ENCODE peak calls at places on chromosomes 7 and 10, in five cellular contexts. V is tibial nerve, R is H7, N is esophagus squamous epithelium, L is neuronal stem cell. F is an unnamed sample.

GRCh38 chr7:20005081-20005480 is 212.1 kb downstream of the MACC1 start:
- DNase-seq in L (no peak), V (no peak), N (no peak), R (no peak), F (no peak)

GRCh38 chr7:26664735-26665420 is 199.5 kb downstream of the SKAP2 start:
- DNase-seq in N (no peak), R (no peak), L (no peak), V (no peak), F (no peak)

GRCh38 chr10:95906675-95907453 is 911 bp upstream of the CC2D2B start:
- DNase-seq in V (peak), L (peak), R (peak), N (no peak), F (no peak)

GRCh38 chr10:110163192-110163773 is 44.1 kb upstream of the MXI1 start:
- DNase-seq in V (no peak), R (no peak), L (no peak), N (no peak), F (no peak)

GRCh38 chr10:46523881-46524470 is 32.5 kb downstream of the GPRIN2 start:
- DNase-seq in V (no peak), R (no peak), N (no peak), L (no peak), F (no peak)

GRCh38 chr10:109956454-109957091 is 33.3 kb upstream of the XPNPEP1 start:
- DNase-seq in L (no peak), V (no peak), N (no peak), R (peak), F (no peak)

GRCh38 chr7:47186316-47186715 is 395.6 kb downstream of the TNS3 start:
- DNase-seq in R (no peak), L (no peak), V (no peak), N (no peak), F (no peak)

GRCh38 chr7:29044529-29044928 is 86.4 kb upstream of the TRIL start:
- DNase-seq in N (no peak), R (no peak), L (no peak), V (no peak), F (no peak)

GRCh38 chr10:55668326-55668922 is 692.6 kb downstream of the ZWINT start:
- DNase-seq in L (no peak), V (no peak), R (no peak), N (no peak), F (no peak)

GRCh38 chr7:140042386-140042670 is 20.4 kb downstream of the PARP12 start:
- DNase-seq in R (no peak), L (no peak), V (no peak), N (no peak), F (no peak)

GRCh38 chr7:140044251-140044650 is 18.5 kb downstream of the PARP12 start:
- DNase-seq in N (no peak), L (no peak), V (no peak), R (no peak), F (no peak)

GRCh38 chr7:140039071-140039470 is 23.7 kb downstream of the PARP12 start:
- DNase-seq in N (no peak), V (no peak), L (no peak), R (no peak), F (no peak)

GRCh38 chr7:140039896-140040295 is 22.9 kb downstream of the PARP12 start:
- DNase-seq in V (no peak), L (no peak), R (no peak), N (no peak), F (no peak)

DNA sequence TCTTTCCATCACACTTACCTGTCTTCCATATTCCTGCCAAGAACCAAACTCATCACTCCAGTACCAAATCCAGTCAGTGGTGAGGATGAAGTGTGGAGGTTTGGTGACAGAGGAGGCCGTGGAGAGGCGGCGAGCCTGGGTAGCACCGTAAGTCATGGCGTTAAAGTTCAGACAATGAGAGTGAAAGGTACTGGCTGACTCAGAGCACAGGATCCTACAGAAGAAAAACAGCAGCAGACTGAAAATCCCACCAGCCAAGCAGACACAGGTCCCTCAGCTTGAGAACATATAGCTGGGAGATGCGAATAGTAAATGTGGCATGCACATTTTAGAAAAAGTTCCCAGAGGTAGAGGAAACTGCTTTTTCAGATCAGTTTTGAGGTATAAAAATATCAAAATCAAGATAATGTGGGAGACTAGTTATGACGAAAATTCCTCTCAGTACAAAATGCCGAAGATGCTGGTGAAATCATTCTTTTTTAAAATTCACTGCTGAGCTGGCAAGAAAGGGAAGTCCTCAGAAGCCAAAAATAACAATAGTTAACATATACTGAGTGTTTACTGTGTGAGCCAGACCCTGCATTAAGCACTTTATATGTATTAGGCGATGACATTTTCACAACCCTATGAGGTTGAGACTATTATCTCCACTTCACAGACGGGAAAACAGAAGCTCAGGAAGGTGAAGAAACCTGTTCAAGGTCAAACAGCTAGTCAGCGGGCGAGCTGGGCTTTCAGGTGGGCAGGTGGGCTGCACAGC is 20.9 kb downstream of the PARP12 start:
- DNase-seq in L (no peak), V (no peak), N (no peak), R (no peak), F (no peak)
- H3K4me3 ChIP-seq in L (no peak), V (no peak), N (no peak), R (no peak), F (no peak)

GRCh38 chr10:1608408-1609037 is 128.8 kb downstream of the ADARB2 start:
- DNase-seq in N (no peak), R (peak), V (no peak), L (peak), F (no peak)
- H3K4me3 ChIP-seq in N (no peak), R (peak), V (peak), L (no peak), F (no peak)

DNA sequence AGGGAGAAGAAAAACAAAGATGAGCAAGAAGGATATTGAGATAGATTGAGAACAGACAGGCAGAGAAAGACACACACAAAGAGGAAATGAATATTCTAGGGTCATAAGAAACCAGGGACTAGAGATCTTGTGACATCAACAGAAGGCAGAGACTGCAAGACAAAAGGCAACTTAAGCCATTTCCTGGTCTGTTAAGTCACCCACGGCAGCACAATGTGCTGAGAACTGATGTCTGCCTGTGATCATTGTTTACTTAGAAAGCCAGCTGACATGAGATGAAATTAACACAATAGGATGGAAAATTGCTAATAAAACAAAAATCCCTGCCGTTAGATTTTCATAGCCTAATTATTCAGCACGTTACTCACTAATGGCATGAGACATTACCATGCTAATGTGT is 191.2 kb upstream of the PODXL start:
- DNase-seq in L (no peak), V (no peak), R (no peak), N (no peak), F (no peak)
- H3K4me3 ChIP-seq in L (no peak), V (no peak), R (no peak), N (no peak), F (no peak)

GRCh38 chr10:132848951-132849545 is 63.1 kb upstream of the NKX6-2 start:
- DNase-seq in R (peak), V (no peak), N (no peak), L (no peak), F (no peak)

GRCh38 chr10:132848306-132848705 is 62.4 kb upstream of the NKX6-2 start:
- DNase-seq in L (no peak), N (no peak), V (no peak), R (peak), F (no peak)

GRCh38 chr10:132847416-132847777 is 61.5 kb upstream of the NKX6-2 start:
- DNase-seq in N (no peak), R (no peak), L (no peak), V (no peak), F (no peak)

GRCh38 chr10:132846631-132847415 is 60.9 kb upstream of the NKX6-2 start:
- DNase-seq in R (peak), N (no peak), L (no peak), V (no peak), F (no peak)

DNA sequence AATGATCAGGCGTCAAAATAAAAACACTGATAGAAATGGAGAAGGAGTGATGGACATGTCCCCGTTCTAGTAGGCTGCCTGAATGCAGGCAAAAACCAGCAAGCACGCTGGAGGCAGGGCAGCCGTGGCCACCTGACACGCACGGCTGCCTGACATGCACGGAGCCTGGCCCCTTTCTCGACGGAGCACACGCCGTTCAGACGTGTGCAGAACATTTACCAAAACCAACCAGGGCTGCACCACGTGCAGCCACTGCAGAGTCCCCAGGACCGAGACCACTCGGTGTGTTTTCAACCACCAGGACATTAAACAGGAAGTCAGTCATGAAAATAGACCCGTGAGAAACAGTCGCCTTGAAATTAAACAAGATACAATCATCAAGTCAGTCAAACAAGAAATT is 61.9 kb upstream of the NKX6-2 start:
- DNase-seq in N (no peak), L (no peak), V (no peak), R (peak), F (no peak)
- H3K4me3 ChIP-seq in N (peak), L (no peak), V (no peak), R (no peak), F (no peak)

DNA sequence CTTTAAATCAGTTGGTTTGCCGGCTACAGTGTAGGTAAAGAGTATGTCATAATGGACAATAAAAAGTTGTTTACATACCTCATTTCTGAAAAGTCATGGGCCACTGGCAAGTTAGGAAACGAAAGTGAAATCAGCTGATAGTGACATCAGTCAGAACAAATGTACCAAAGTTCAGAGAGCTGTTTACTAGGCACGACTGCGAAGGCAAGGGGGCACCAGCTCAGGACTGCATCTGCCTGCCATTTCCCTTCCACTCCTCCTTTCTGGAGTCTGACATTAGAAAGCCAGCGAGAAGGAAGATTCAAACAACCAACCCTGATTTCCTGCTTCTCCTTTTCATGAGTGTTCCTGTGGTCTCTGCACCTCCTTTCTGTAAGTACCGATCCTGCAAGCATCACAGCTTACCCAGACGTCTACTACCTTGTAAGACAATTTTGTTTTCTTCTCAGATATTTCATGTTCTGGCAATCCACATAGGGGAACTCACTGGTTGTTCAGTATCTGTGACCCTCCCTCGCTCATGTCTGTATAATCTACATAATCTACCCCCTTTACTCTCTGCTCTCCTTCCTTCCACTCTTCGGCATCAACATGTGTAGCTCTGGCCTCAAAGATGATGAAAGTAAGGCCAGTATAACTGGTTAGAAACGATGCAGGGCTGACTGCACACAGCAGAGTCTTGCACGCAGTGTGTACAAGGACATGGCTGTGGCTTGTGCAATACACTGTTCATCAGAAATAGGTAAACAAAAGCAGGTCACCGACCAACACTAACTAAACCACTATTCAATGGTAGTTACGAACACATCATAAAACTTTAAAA is at the start of gene TMEM140:
- DNase-seq in V (peak), R (no peak), L (no peak), N (no peak), F (peak)
- H3K4me3 ChIP-seq in V (peak), R (no peak), L (no peak), N (peak), F (peak)

GRCh38 chr10:623477-624311 is 65.8 kb downstream of the DIP2C start:
- DNase-seq in L (no peak), N (no peak), R (peak), V (no peak), F (no peak)

GRCh38 chr10:625335-625699 is 64.2 kb downstream of the DIP2C start:
- DNase-seq in L (no peak), N (no peak), R (no peak), V (no peak), F (no peak)

GRCh38 chr10:624312-624604 is 65.2 kb downstream of the DIP2C start:
- DNase-seq in V (no peak), R (peak), N (no peak), L (no peak), F (no peak)

GRCh38 chr10:625751-626711 is 63.4 kb downstream of the DIP2C start:
- DNase-seq in R (no peak), V (no peak), N (no peak), L (no peak), F (no peak)

GRCh38 chr10:624605-625334 is 64.7 kb downstream of the DIP2C start:
- DNase-seq in R (peak), V (peak), L (no peak), N (no peak), F (no peak)
- H3K4me3 ChIP-seq in R (no peak), V (peak), L (peak), N (peak), F (no peak)

GRCh38 chr7:151807876-151808275 is 69.0 kb downstream of the PRKAG2 start:
- DNase-seq in R (no peak), V (no peak), L (no peak), N (no peak), F (no peak)
- H3K4me3 ChIP-seq in R (no peak), V (no peak), L (no peak), N (no peak), F (no peak)

GRCh38 chr7:103343758-103344452 is 662 bp downstream of the DNAJC2 start:
- DNase-seq in L (no peak), V (peak), N (no peak), R (no peak), F (peak)

GRCh38 chr7:103347507-103348267 is at the start of gene PSMC2:
- DNase-seq in V (peak), R (peak), N (peak), L (peak), F (peak)

GRCh38 chr7:103348452-103348851 is 1.0 kb downstream of the PSMC2 start:
- DNase-seq in V (no peak), R (no peak), L (no peak), N (no peak), F (no peak)

GRCh38 chr7:103344453-103345149 is at the start of gene DNAJC2:
- DNase-seq in R (peak), L (peak), N (peak), V (peak), F (peak)

GRCh38 chr7:103348959-103349358 is 1.5 kb downstream of the PSMC2 start:
- DNase-seq in N (no peak), L (no peak), R (no peak), V (no peak), F (no peak)
- H3K4me3 ChIP-seq in N (peak), L (peak), R (no peak), V (peak), F (peak)

F was measured in effector memory CD4-positive, alpha-beta T cell.